ENCODE peak calls at places on chromosome 16, in four cellular contexts. One of them, this sample, is unnamed.

GRCh38 chr16:57700801-57701551 is 6.4 kb downstream of the DRC7 start:
- DNase-seq in K562: no peak
- DNase-seq in HCT116: no peak
- DNase-seq in SK-N-SH: no peak
- DNase-seq in this sample: no peak

GRCh38 chr16:76474048-76474447 is 196.8 kb downstream of the CNTNAP4 start:
- DNase-seq in K562: no peak
- DNase-seq in HCT116: no peak
- DNase-seq in SK-N-SH: no peak
- DNase-seq in this sample: no peak

GRCh38 chr16:70380205-70380918 is 33.7 kb downstream of the DDX19A start:
- DNase-seq in K562: no peak
- DNase-seq in HCT116: no peak
- DNase-seq in SK-N-SH: peak
- DNase-seq in this sample: no peak

GRCh38 chr16:75203667-75204409 is 3.1 kb downstream of the CTRB2 start:
- DNase-seq in K562: no peak
- DNase-seq in HCT116: no peak
- DNase-seq in SK-N-SH: no peak
- DNase-seq in this sample: no peak

GRCh38 chr16:51326131-51326856 is 175.2 kb upstream of the SALL1 start:
- DNase-seq in K562: no peak
- DNase-seq in HCT116: no peak
- DNase-seq in SK-N-SH: no peak
- DNase-seq in this sample: no peak

GRCh38 chr16:78761427-78761826 is 662.0 kb downstream of the WWOX start:
- DNase-seq in K562: no peak
- DNase-seq in HCT116: no peak
- DNase-seq in SK-N-SH: no peak
- DNase-seq in this sample: no peak

GRCh38 chr16:70764632-70765031 is 36.3 kb downstream of the VAC14 start:
- DNase-seq in K562: no peak
- DNase-seq in HCT116: no peak
- DNase-seq in SK-N-SH: no peak
- DNase-seq in this sample: no peak

GRCh38 chr16:55835578-55835977 is 2.7 kb upstream of the CES1 start:
- DNase-seq in K562: no peak
- DNase-seq in HCT116: no peak
- DNase-seq in SK-N-SH: peak
- DNase-seq in this sample: no peak

GRCh38 chr16:22423716-22424115 is 49.3 kb upstream of the CDR2 start:
- DNase-seq in K562: no peak
- DNase-seq in HCT116: no peak
- DNase-seq in SK-N-SH: no peak
- DNase-seq in this sample: no peak

GRCh38 chr16:87382023-87382785 is 1.4 kb downstream of the FBXO31 start:
- DNase-seq in K562: no peak
- DNase-seq in HCT116: no peak
- DNase-seq in SK-N-SH: no peak
- DNase-seq in this sample: no peak

GRCh38 chr16:84471316-84471715 is 33.1 kb downstream of the MEAK7 start:
- DNase-seq in K562: no peak
- DNase-seq in HCT116: no peak
- DNase-seq in SK-N-SH: no peak
- DNase-seq in this sample: no peak

GRCh38 chr16:57915267-57915666 is 55.7 kb downstream of the CNGB1 start:
- DNase-seq in K562: no peak
- DNase-seq in HCT116: no peak
- DNase-seq in SK-N-SH: no peak
- DNase-seq in this sample: no peak

GRCh38 chr16:20598832-20599469 is 22.8 kb upstream of the ACSM2B start:
- DNase-seq in K562: no peak
- DNase-seq in HCT116: no peak
- DNase-seq in SK-N-SH: no peak
- DNase-seq in this sample: peak

GRCh38 chr16:58499092-58499511 is 841 bp upstream of the NDRG4 start:
- DNase-seq in K562: no peak
- DNase-seq in HCT116: no peak
- DNase-seq in SK-N-SH: no peak
- DNase-seq in this sample: no peak

GRCh38 chr16:25235991-25236390 is 19.2 kb downstream of the AQP8 start:
- DNase-seq in K562: no peak
- DNase-seq in HCT116: no peak
- DNase-seq in SK-N-SH: no peak
- DNase-seq in this sample: no peak

GRCh38 chr16:48133455-48134226 is 22.2 kb downstream of the ABCC12 start:
- DNase-seq in K562: no peak
- DNase-seq in HCT116: no peak
- DNase-seq in SK-N-SH: no peak
- DNase-seq in this sample: no peak

GRCh38 chr16:27154573-27155521 is 48.5 kb upstream of the KDM8 start:
- DNase-seq in K562: peak
- DNase-seq in HCT116: peak
- DNase-seq in SK-N-SH: peak
- DNase-seq in this sample: peak

GRCh38 chr16:66924527-66925321 is 611 bp downstream of the RRAD start:
- DNase-seq in K562: peak
- DNase-seq in HCT116: no peak
- DNase-seq in SK-N-SH: peak
- DNase-seq in this sample: peak
- TF ChIP-seq JUND in K562: no peak
- TF ChIP-seq JUND in HCT116: no peak
- TF ChIP-seq JUND in SK-N-SH: no peak
- TF ChIP-seq JUND in this sample: no peak

GRCh38 chr16:19094542-19095365 is 19.0 kb upstream of the ITPRIPL2 start:
- DNase-seq in K562: peak
- DNase-seq in HCT116: peak
- DNase-seq in SK-N-SH: no peak
- DNase-seq in this sample: no peak

GRCh38 chr16:19092653-19093410 is 20.9 kb upstream of the ITPRIPL2 start:
- DNase-seq in K562: no peak
- DNase-seq in HCT116: no peak
- DNase-seq in SK-N-SH: no peak
- DNase-seq in this sample: no peak

GRCh38 chr16:19098173-19098572 is 15.6 kb upstream of the ITPRIPL2 start:
- DNase-seq in K562: no peak
- DNase-seq in HCT116: no peak
- DNase-seq in SK-N-SH: no peak
- DNase-seq in this sample: no peak

GRCh38 chr16:19093631-19094541 is 19.9 kb upstream of the ITPRIPL2 start:
- DNase-seq in K562: no peak
- DNase-seq in HCT116: no peak
- DNase-seq in SK-N-SH: no peak
- DNase-seq in this sample: no peak

DNA sequence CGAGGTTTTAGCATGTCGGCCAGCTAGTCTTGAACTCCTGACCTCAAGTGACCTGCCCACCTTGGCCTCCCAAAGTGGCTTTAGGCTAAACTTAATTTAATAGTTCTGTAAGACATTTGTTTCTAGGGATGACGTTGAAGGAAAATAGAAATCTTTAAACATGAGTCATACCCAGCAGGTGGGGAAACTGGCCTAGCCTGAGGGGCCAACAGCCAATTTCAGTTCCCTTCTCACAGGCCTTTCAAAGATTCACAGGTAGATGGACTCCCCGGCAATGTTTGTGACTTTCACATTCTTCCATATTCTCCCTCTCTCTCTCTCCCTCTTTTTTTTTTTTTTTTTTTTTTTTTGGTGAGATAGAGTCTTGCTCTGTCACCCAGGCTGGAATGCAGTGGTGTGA is 18.1 kb upstream of the ITPRIPL2 start:
- DNase-seq in K562: no peak
- DNase-seq in HCT116: peak
- DNase-seq in SK-N-SH: no peak
- DNase-seq in this sample: peak
- TF ChIP-seq JUND in K562: no peak
- TF ChIP-seq JUND in HCT116: peak
- TF ChIP-seq JUND in SK-N-SH: no peak
- TF ChIP-seq JUND in this sample: peak

GRCh38 chr16:15548482-15548891 is 94.5 kb downstream of the MARF1 start:
- DNase-seq in K562: no peak
- DNase-seq in HCT116: no peak
- DNase-seq in SK-N-SH: no peak
- DNase-seq in this sample: no peak
- TF ChIP-seq JUND in K562: no peak
- TF ChIP-seq JUND in HCT116: no peak
- TF ChIP-seq JUND in SK-N-SH: no peak
- TF ChIP-seq JUND in this sample: no peak

GRCh38 chr16:85935957-85936760 is 37.2 kb downstream of the IRF8 start:
- DNase-seq in K562: no peak
- DNase-seq in HCT116: no peak
- DNase-seq in SK-N-SH: no peak
- DNase-seq in this sample: no peak
- TF ChIP-seq JUND in K562: no peak
- TF ChIP-seq JUND in HCT116: no peak
- TF ChIP-seq JUND in SK-N-SH: no peak
- TF ChIP-seq JUND in this sample: no peak

This sample was measured in T47D.